ENCODE peak calls at places on chromosomes 6 and 20, in four cellular contexts. One of them, this sample, is unnamed.

GRCh38 chr6:107801195-107801594 is 22.9 kb downstream of the SCML4 start:
- DNase-seq in esophagus squamous epithelium: no peak
- DNase-seq in fibroblast of lung: no peak
- DNase-seq in transverse colon: no peak
- DNase-seq in this sample: no peak

GRCh38 chr6:132669690-132670291 is 10.8 kb upstream of the TAAR1 start:
- DNase-seq in esophagus squamous epithelium: no peak
- DNase-seq in fibroblast of lung: peak
- DNase-seq in transverse colon: no peak
- DNase-seq in this sample: peak

GRCh38 chr20:6705106-6705766 is 62.2 kb upstream of the BMP2 start:
- DNase-seq in esophagus squamous epithelium: no peak
- DNase-seq in fibroblast of lung: no peak
- DNase-seq in transverse colon: no peak
- DNase-seq in this sample: no peak

GRCh38 chr6:132719736-132720448 is 6.0 kb upstream of the VNN1 start:
- DNase-seq in transverse colon: no peak
- DNase-seq in esophagus squamous epithelium: no peak
- DNase-seq in fibroblast of lung: no peak
- DNase-seq in this sample: no peak

GRCh38 chr6:43780891-43781571 is 11.0 kb downstream of the VEGFA start:
- DNase-seq in transverse colon: no peak
- DNase-seq in esophagus squamous epithelium: no peak
- DNase-seq in fibroblast of lung: no peak
- DNase-seq in this sample: no peak

GRCh38 chr20:36726168-36726567 is 19.7 kb downstream of the NDRG3 start:
- DNase-seq in fibroblast of lung: no peak
- DNase-seq in esophagus squamous epithelium: no peak
- DNase-seq in transverse colon: no peak
- DNase-seq in this sample: peak

GRCh38 chr20:24095753-24096152 is 107.2 kb upstream of the GGTLC1 start:
- DNase-seq in esophagus squamous epithelium: no peak
- DNase-seq in fibroblast of lung: no peak
- DNase-seq in transverse colon: no peak
- DNase-seq in this sample: peak

GRCh38 chr6:33808781-33809180 is 5.0 kb upstream of the MLN start:
- DNase-seq in esophagus squamous epithelium: no peak
- DNase-seq in fibroblast of lung: no peak
- DNase-seq in transverse colon: no peak
- DNase-seq in this sample: no peak

GRCh38 chr6:1917628-1918371 is 308.1 kb downstream of the FOXC1 start:
- DNase-seq in esophagus squamous epithelium: no peak
- DNase-seq in fibroblast of lung: peak
- DNase-seq in transverse colon: no peak
- DNase-seq in this sample: peak

GRCh38 chr6:159435701-159436100 is 257.3 kb downstream of the SOD2 start:
- DNase-seq in fibroblast of lung: no peak
- DNase-seq in esophagus squamous epithelium: no peak
- DNase-seq in transverse colon: no peak
- DNase-seq in this sample: no peak

GRCh38 chr6:4220619-4221018 is 85.2 kb upstream of the ECI2 start:
- DNase-seq in esophagus squamous epithelium: no peak
- DNase-seq in fibroblast of lung: peak
- DNase-seq in transverse colon: no peak
- DNase-seq in this sample: peak

GRCh38 chr20:51375561-51375960 is 167.0 kb downstream of the NFATC2 start:
- DNase-seq in esophagus squamous epithelium: no peak
- DNase-seq in transverse colon: no peak
- DNase-seq in fibroblast of lung: no peak
- DNase-seq in this sample: no peak

GRCh38 chr20:23320317-23320716 is 30.3 kb upstream of the NXT1 start:
- DNase-seq in esophagus squamous epithelium: no peak
- DNase-seq in fibroblast of lung: no peak
- DNase-seq in transverse colon: no peak
- DNase-seq in this sample: peak

GRCh38 chr6:144286503-144287393 is 1.6 kb downstream of the UTRN start:
- DNase-seq in fibroblast of lung: peak
- DNase-seq in esophagus squamous epithelium: no peak
- DNase-seq in transverse colon: peak
- DNase-seq in this sample: peak

GRCh38 chr20:36991708-36992107 is 40.2 kb upstream of the SAMHD1 start:
- DNase-seq in fibroblast of lung: no peak
- DNase-seq in esophagus squamous epithelium: no peak
- DNase-seq in transverse colon: no peak
- DNase-seq in this sample: no peak

GRCh38 chr6:93040375-93040774 is 379.0 kb downstream of the EPHA7 start:
- DNase-seq in transverse colon: no peak
- DNase-seq in esophagus squamous epithelium: no peak
- DNase-seq in fibroblast of lung: peak
- DNase-seq in this sample: no peak

GRCh38 chr6:90103056-90103793 is 193.4 kb downstream of the BACH2 start:
- DNase-seq in esophagus squamous epithelium: no peak
- DNase-seq in fibroblast of lung: peak
- DNase-seq in transverse colon: no peak
- DNase-seq in this sample: peak

GRCh38 chr20:39452583-39453193 is 490.5 kb downstream of the DHX35 start:
- DNase-seq in transverse colon: no peak
- DNase-seq in fibroblast of lung: no peak
- DNase-seq in esophagus squamous epithelium: no peak
- DNase-seq in this sample: no peak

GRCh38 chr20:49292010-49292409 is 14.2 kb upstream of the ZNFX1 start:
- DNase-seq in fibroblast of lung: no peak
- DNase-seq in transverse colon: no peak
- DNase-seq in esophagus squamous epithelium: no peak
- DNase-seq in this sample: no peak

GRCh38 chr20:62241501-62241900 is 3.2 kb downstream of the OSBPL2 start:
- DNase-seq in esophagus squamous epithelium: no peak
- DNase-seq in transverse colon: peak
- DNase-seq in fibroblast of lung: no peak
- DNase-seq in this sample: peak

GRCh38 chr20:16451970-16452369 is 121.3 kb downstream of the KIF16B start:
- DNase-seq in esophagus squamous epithelium: no peak
- DNase-seq in transverse colon: no peak
- DNase-seq in fibroblast of lung: no peak
- DNase-seq in this sample: no peak

GRCh38 chr6:54114991-54115390 is 3.7 kb downstream of the MLIP start:
- DNase-seq in transverse colon: no peak
- DNase-seq in esophagus squamous epithelium: no peak
- DNase-seq in fibroblast of lung: no peak
- DNase-seq in this sample: no peak

GRCh38 chr20:17066955-17067354 is 159.9 kb upstream of the PCSK2 start:
- DNase-seq in fibroblast of lung: no peak
- DNase-seq in esophagus squamous epithelium: no peak
- DNase-seq in transverse colon: no peak
- DNase-seq in this sample: no peak

GRCh38 chr6:40020166-40020565 is 85.9 kb upstream of the MOCS1 start:
- DNase-seq in fibroblast of lung: no peak
- DNase-seq in esophagus squamous epithelium: no peak
- DNase-seq in transverse colon: no peak
- DNase-seq in this sample: no peak

GRCh38 chr20:11436113-11436890 is 481.4 kb upstream of the BTBD3 start:
- DNase-seq in esophagus squamous epithelium: no peak
- DNase-seq in transverse colon: no peak
- DNase-seq in fibroblast of lung: no peak
- DNase-seq in this sample: no peak

GRCh38 chr6:15987569-15987968 is 141.3 kb upstream of the MYLIP start:
- DNase-seq in fibroblast of lung: peak
- DNase-seq in transverse colon: no peak
- DNase-seq in esophagus squamous epithelium: no peak
- DNase-seq in this sample: no peak

GRCh38 chr6:153032255-153032882 is 29.9 kb upstream of the MTRF1L start:
- DNase-seq in esophagus squamous epithelium: no peak
- DNase-seq in fibroblast of lung: peak
- DNase-seq in transverse colon: no peak
- DNase-seq in this sample: peak

GRCh38 chr20:47061549-47061948 is 166.9 kb downstream of the EYA2 start:
- DNase-seq in fibroblast of lung: no peak
- DNase-seq in transverse colon: no peak
- DNase-seq in esophagus squamous epithelium: no peak
- DNase-seq in this sample: no peak

GRCh38 chr6:149450679-149451360 is 34.0 kb downstream of the ZC3H12D start:
- DNase-seq in fibroblast of lung: no peak
- DNase-seq in transverse colon: peak
- DNase-seq in esophagus squamous epithelium: no peak
- DNase-seq in this sample: no peak

GRCh38 chr6:110140650-110141049 is 38.8 kb downstream of the WASF1 start:
- DNase-seq in fibroblast of lung: peak
- DNase-seq in transverse colon: no peak
- DNase-seq in esophagus squamous epithelium: no peak
- DNase-seq in this sample: peak

GRCh38 chr20:63065911-63066310 is 59.1 kb upstream of the BHLHE23 start:
- DNase-seq in fibroblast of lung: no peak
- DNase-seq in esophagus squamous epithelium: no peak
- DNase-seq in transverse colon: no peak
- DNase-seq in this sample: no peak

GRCh38 chr6:139295906-139296305 is 4.1 kb upstream of the TXLNB start:
- DNase-seq in esophagus squamous epithelium: no peak
- DNase-seq in transverse colon: no peak
- DNase-seq in fibroblast of lung: no peak
- DNase-seq in this sample: no peak

GRCh38 chr6:138837246-138837645 is 41.4 kb downstream of the ECT2L start:
- DNase-seq in fibroblast of lung: no peak
- DNase-seq in transverse colon: no peak
- DNase-seq in esophagus squamous epithelium: no peak
- DNase-seq in this sample: no peak

GRCh38 chr6:25476126-25476525 is 175.9 kb upstream of the SCGN start:
- DNase-seq in fibroblast of lung: no peak
- DNase-seq in esophagus squamous epithelium: no peak
- DNase-seq in transverse colon: no peak
- DNase-seq in this sample: peak

GRCh38 chr20:3749689-3750639 is 17.5 kb downstream of the HSPA12B start:
- DNase-seq in fibroblast of lung: no peak
- DNase-seq in transverse colon: no peak
- DNase-seq in esophagus squamous epithelium: no peak
- DNase-seq in this sample: no peak
- TF ChIP-seq CTCF in fibroblast of lung: peak
- TF ChIP-seq CTCF in transverse colon: peak
- TF ChIP-seq CTCF in esophagus squamous epithelium: peak
- TF ChIP-seq CTCF in this sample: peak

DNA sequence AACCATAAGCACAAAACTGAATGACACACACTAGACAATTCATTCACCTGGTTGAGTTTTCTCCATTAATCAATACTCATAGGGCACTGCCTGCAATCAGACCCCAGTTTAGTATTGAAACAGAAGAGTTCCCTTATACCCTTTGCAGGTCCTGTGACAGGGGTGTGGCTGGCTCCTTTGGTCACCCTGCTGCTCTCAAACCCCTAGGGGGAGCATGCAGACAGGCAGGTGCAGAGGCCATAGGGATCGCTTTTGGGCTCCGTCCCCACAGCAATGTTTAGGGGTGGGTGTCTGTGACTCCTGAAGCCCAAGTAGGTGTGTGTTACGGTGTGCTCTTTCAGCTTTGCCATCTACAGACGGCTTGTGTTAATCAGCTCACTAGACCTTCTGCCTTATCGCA is 210.4 kb downstream of the CENPW start:
- DNase-seq in transverse colon: no peak
- DNase-seq in fibroblast of lung: no peak
- DNase-seq in esophagus squamous epithelium: no peak
- DNase-seq in this sample: no peak
- TF ChIP-seq CTCF in transverse colon: no peak
- TF ChIP-seq CTCF in fibroblast of lung: no peak
- TF ChIP-seq CTCF in esophagus squamous epithelium: no peak
- TF ChIP-seq CTCF in this sample: no peak

GRCh38 chr20:44959082-44959895 is 908 bp downstream of the TOMM34 start:
- DNase-seq in transverse colon: peak
- DNase-seq in esophagus squamous epithelium: no peak
- DNase-seq in fibroblast of lung: peak
- DNase-seq in this sample: peak
- TF ChIP-seq CTCF in transverse colon: no peak
- TF ChIP-seq CTCF in esophagus squamous epithelium: no peak
- TF ChIP-seq CTCF in fibroblast of lung: no peak
- TF ChIP-seq CTCF in this sample: no peak

GRCh38 chr20:25310268-25310920 is 62.5 kb downstream of the PYGB start:
- DNase-seq in fibroblast of lung: peak
- DNase-seq in esophagus squamous epithelium: peak
- DNase-seq in transverse colon: peak
- DNase-seq in this sample: peak
- TF ChIP-seq CTCF in fibroblast of lung: peak
- TF ChIP-seq CTCF in esophagus squamous epithelium: peak
- TF ChIP-seq CTCF in transverse colon: peak
- TF ChIP-seq CTCF in this sample: peak

GRCh38 chr6:165231581-165232276 is 77.7 kb downstream of the C6orf118 start:
- DNase-seq in fibroblast of lung: no peak
- DNase-seq in transverse colon: no peak
- DNase-seq in esophagus squamous epithelium: no peak
- DNase-seq in this sample: peak
- TF ChIP-seq CTCF in fibroblast of lung: no peak
- TF ChIP-seq CTCF in transverse colon: no peak
- TF ChIP-seq CTCF in esophagus squamous epithelium: no peak
- TF ChIP-seq CTCF in this sample: peak

DNA sequence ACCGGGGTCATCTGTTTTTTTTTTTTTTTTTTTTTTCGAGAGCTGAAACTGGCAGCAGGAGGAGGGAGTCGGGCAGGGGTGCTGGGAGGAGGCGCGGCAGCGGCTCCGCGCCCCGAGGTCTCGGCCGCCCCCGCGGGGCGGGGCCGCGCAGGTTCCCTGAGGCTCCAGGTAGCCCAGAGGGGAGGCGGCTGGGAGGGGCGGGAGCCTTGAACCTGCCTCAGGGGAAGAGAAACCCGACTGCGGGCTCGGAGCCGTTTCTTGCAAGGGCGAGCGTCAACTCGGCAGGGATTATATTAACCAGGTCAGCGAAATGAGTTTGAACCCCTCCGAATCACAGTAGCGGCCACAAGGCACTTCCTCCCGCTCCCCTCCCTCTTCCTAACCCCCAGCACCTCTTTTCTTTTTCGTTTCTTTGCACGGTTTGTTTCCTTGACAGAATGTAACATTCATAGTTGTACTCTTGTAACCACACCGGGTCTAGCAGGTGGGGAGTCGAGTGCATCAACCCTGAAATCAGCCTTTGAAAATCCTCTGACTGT is 2.0 kb downstream of the MYB start:
- DNase-seq in transverse colon: peak
- DNase-seq in fibroblast of lung: no peak
- DNase-seq in esophagus squamous epithelium: no peak
- DNase-seq in this sample: no peak
- TF ChIP-seq CTCF in transverse colon: no peak
- TF ChIP-seq CTCF in fibroblast of lung: no peak
- TF ChIP-seq CTCF in esophagus squamous epithelium: no peak
- TF ChIP-seq CTCF in this sample: no peak